ENCODE peak calls at places on chromosomes 7 and 10, in nine cellular contexts. B is right lobe of liver; N is stimulated activated naive B cell treated with anti-CD40 and anti-IgM and Interleukin-4, amounts not matched to agents 10 μg/mL and 1 μg/mL and 100 μg/mL, for 72 hours; W is GM20000; O is skeletal muscle cell; E is WTC11; G is activated CD4-positive, alpha-beta T cell treated with anti-CD3 and anti-CD28 coated beads, Interleukin-2, amount 50 U/mL, for 24 hours; Z is GM04503; L is NCI-H510A. I is an unnamed sample.

GRCh38 chr7:129746857-129747529 is 135.5 kb downstream of the NRF1 start:
- DNase-seq in B (no peak), L (no peak), N (no peak), W (no peak), Z (no peak), G (no peak), O (no peak), E (no peak), I (no peak)

GRCh38 chr10:42975558-42976352 is 101.1 kb upstream of the RET start:
- DNase-seq in B (no peak), Z (no peak), E (peak), G (no peak), L (no peak), O (no peak), N (no peak), W (no peak), I (peak)

GRCh38 chr10:589961-590680 is 99.3 kb downstream of the DIP2C start:
- DNase-seq in W (no peak), Z (no peak), B (no peak), E (no peak), O (no peak), L (no peak), N (no peak), G (no peak), I (no peak)

GRCh38 chr7:84821671-84822534 is 365.0 kb downstream of the SEMA3D start:
- DNase-seq in G (no peak), E (no peak), N (no peak), W (no peak), Z (no peak), B (no peak), L (no peak), O (no peak), I (no peak)

GRCh38 chr7:867406-868188 is 8.8 kb upstream of the GET4 start:
- DNase-seq in W (no peak), O (peak), B (no peak), N (no peak), Z (peak), G (no peak), E (no peak), L (no peak), I (no peak)

GRCh38 chr10:119412831-119413737 is 129.4 kb downstream of the RGS10 start:
- DNase-seq in Z (no peak), O (no peak), B (no peak), W (no peak), L (peak), E (peak), G (no peak), N (no peak), I (peak)

GRCh38 chr7:85075864-85076263 is 111.0 kb downstream of the SEMA3D start:
- DNase-seq in N (no peak), G (no peak), B (no peak), E (no peak), Z (no peak), L (no peak), W (no peak), O (no peak), I (no peak)

GRCh38 chr10:87960230-87960629 is 96.8 kb downstream of the PTEN start:
- DNase-seq in L (no peak), B (no peak), Z (no peak), G (no peak), E (no peak), W (no peak), O (no peak), N (no peak), I (no peak)

GRCh38 chr7:155979566-155979965 is 167.3 kb upstream of the SHH start:
- DNase-seq in B (peak), W (no peak), L (no peak), G (no peak), O (no peak), E (no peak), Z (no peak), N (no peak), I (no peak)

GRCh38 chr10:132153616-132154217 is 33.0 kb upstream of the DPYSL4 start:
- DNase-seq in N (no peak), B (peak), Z (no peak), E (no peak), L (no peak), W (no peak), O (no peak), G (no peak), I (no peak)

GRCh38 chr10:22285130-22285529 is 31.1 kb upstream of the COMMD3 start:
- DNase-seq in N (no peak), O (no peak), E (no peak), G (no peak), W (no peak), B (no peak), Z (no peak), L (no peak), I (no peak)

GRCh38 chr10:17850526-17850925 is 41.4 kb downstream of the MRC1 start:
- DNase-seq in O (no peak), L (peak), N (no peak), G (no peak), Z (no peak), E (no peak), W (no peak), B (no peak), I (peak)

GRCh38 chr7:64959072-64959747 is 31.6 kb downstream of the ZNF117 start:
- DNase-seq in Z (no peak), E (peak), G (no peak), L (peak), W (no peak), B (no peak), O (no peak), N (no peak), I (peak)

GRCh38 chr7:133134810-133135209 is 52.9 kb upstream of the CHCHD3 start:
- DNase-seq in N (no peak), E (no peak), G (no peak), W (no peak), L (no peak), B (no peak), O (no peak), Z (no peak), I (no peak)

GRCh38 chr10:127973810-127974311 is 67.0 kb downstream of the PTPRE start:
- DNase-seq in L (no peak), N (no peak), Z (no peak), W (no peak), E (peak), G (no peak), B (no peak), O (no peak), I (peak)

GRCh38 chr7:141593134-141593533 is 41.9 kb downstream of the AGK start:
- DNase-seq in N (no peak), G (no peak), B (no peak), W (peak), E (no peak), L (no peak), O (peak), Z (no peak), I (no peak)

GRCh38 chr7:158350166-158350900 is 237.3 kb downstream of the PTPRN2 start:
- DNase-seq in B (no peak), G (no peak), L (no peak), Z (no peak), E (no peak), N (no peak), W (no peak), O (no peak), I (no peak)

GRCh38 chr7:131325179-131325840 is 2.4 kb upstream of the MKLN1 start:
- DNase-seq in L (no peak), Z (no peak), N (peak), W (no peak), B (no peak), O (no peak), G (no peak), E (no peak), I (no peak)

GRCh38 chr7:25031432-25031831 is 51.5 kb upstream of the OSBPL3 start:
- DNase-seq in L (no peak), N (no peak), B (no peak), O (no peak), Z (no peak), G (no peak), W (no peak), E (peak), I (peak)

GRCh38 chr7:129265328-129265727 is 40.5 kb downstream of the AHCYL2 start:
- DNase-seq in Z (no peak), B (no peak), W (no peak), L (no peak), G (no peak), O (no peak), E (no peak), N (no peak), I (no peak)

GRCh38 chr7:37273891-37274290 is 174.8 kb downstream of the ELMO1 start:
- DNase-seq in B (no peak), N (no peak), E (no peak), G (no peak), O (no peak), Z (no peak), L (no peak), W (no peak), I (no peak)

GRCh38 chr7:37395618-37396259 is 52.9 kb downstream of the ELMO1 start:
- DNase-seq in Z (no peak), W (no peak), B (no peak), N (no peak), G (no peak), E (no peak), L (no peak), O (no peak), I (no peak)

GRCh38 chr7:43877968-43878864 is 8.9 kb upstream of the MRPS24 start:
- DNase-seq in O (no peak), E (no peak), N (no peak), Z (no peak), L (no peak), W (no peak), G (no peak), B (peak), I (no peak)

GRCh38 chr10:113059001-113059780 is 109.1 kb downstream of the TCF7L2 start:
- DNase-seq in Z (peak), G (no peak), E (no peak), W (no peak), O (peak), N (no peak), B (no peak), L (no peak), I (no peak)

GRCh38 chr7:141600139-141600538 is 48.9 kb downstream of the AGK start:
- DNase-seq in E (no peak), W (no peak), O (no peak), Z (no peak), N (no peak), G (no peak), L (no peak), B (no peak), I (no peak)

GRCh38 chr7:491292-491957 is 28.2 kb downstream of the PDGFA start:
- DNase-seq in W (no peak), N (no peak), Z (no peak), O (no peak), L (no peak), E (no peak), G (no peak), B (peak), I (no peak)

GRCh38 chr7:38798552-38799267 is 110.3 kb downstream of the VPS41 start:
- DNase-seq in B (no peak), O (no peak), Z (no peak), G (no peak), N (no peak), L (no peak), E (peak), W (no peak), I (peak)

GRCh38 chr10:62025134-62025794 is 123.8 kb downstream of the ARID5B start:
- DNase-seq in O (no peak), L (no peak), E (no peak), Z (no peak), N (no peak), G (no peak), W (no peak), B (no peak), I (no peak)

GRCh38 chr7:138729444-138729843 is 28.3 kb upstream of the SVOPL start:
- DNase-seq in O (no peak), L (no peak), G (no peak), E (no peak), B (no peak), N (no peak), W (no peak), Z (no peak), I (no peak)